ENCODE peak calls at places on chromosomes 11 and 22, in six cellular contexts. One of them, this sample, is unnamed.

GRCh38 chr22:38271927-38272372 is 860 bp downstream of the TMEM184B start:
- DNase-seq in fibroblast of villous mesenchyme: no peak
- DNase-seq in heart right ventricle: no peak
- DNase-seq in CD8-positive, alpha-beta T cell: no peak
- DNase-seq in bronchial epithelial cell: peak; percentile 49
- DNase-seq in lower leg skin: peak; percentile 49
- DNase-seq in this sample: no peak

GRCh38 chr11:69430566-69430965 is 50.9 kb upstream of the LINC01488 start:
- DNase-seq in fibroblast of villous mesenchyme: no peak
- DNase-seq in CD8-positive, alpha-beta T cell: no peak
- DNase-seq in heart right ventricle: no peak
- DNase-seq in bronchial epithelial cell: no peak
- DNase-seq in lower leg skin: no peak
- DNase-seq in this sample: no peak

GRCh38 chr11:62923634-62924411 is 2.7 kb upstream of the CHRM1 start:
- DNase-seq in heart right ventricle: no peak
- DNase-seq in bronchial epithelial cell: no peak
- DNase-seq in CD8-positive, alpha-beta T cell: peak; percentile 19
- DNase-seq in fibroblast of villous mesenchyme: no peak
- DNase-seq in lower leg skin: no peak
- DNase-seq in this sample: no peak

GRCh38 chr22:39176673-39177455 is 24.4 kb upstream of the CBX7 start:
- DNase-seq in CD8-positive, alpha-beta T cell: no peak
- DNase-seq in bronchial epithelial cell: no peak
- DNase-seq in fibroblast of villous mesenchyme: no peak
- DNase-seq in lower leg skin: no peak
- DNase-seq in heart right ventricle: no peak
- DNase-seq in this sample: no peak

GRCh38 chr11:16609769-16610168 is 128.7 kb upstream of the C11orf58 start:
- DNase-seq in bronchial epithelial cell: no peak
- DNase-seq in fibroblast of villous mesenchyme: no peak
- DNase-seq in heart right ventricle: no peak
- DNase-seq in CD8-positive, alpha-beta T cell: no peak
- DNase-seq in lower leg skin: no peak
- DNase-seq in this sample: no peak

GRCh38 chr11:620201-620600 is 4.5 kb upstream of the IRF7 start:
- DNase-seq in CD8-positive, alpha-beta T cell: no peak
- DNase-seq in bronchial epithelial cell: no peak
- DNase-seq in fibroblast of villous mesenchyme: no peak
- DNase-seq in heart right ventricle: no peak
- DNase-seq in lower leg skin: no peak
- DNase-seq in this sample: no peak

GRCh38 chr11:124739479-124740276 is at the start of gene NRGN:
- DNase-seq in fibroblast of villous mesenchyme: peak; percentile 83
- DNase-seq in heart right ventricle: peak; percentile 93
- DNase-seq in lower leg skin: peak; percentile 88
- DNase-seq in CD8-positive, alpha-beta T cell: peak; percentile 85
- DNase-seq in bronchial epithelial cell: peak; percentile 74
- DNase-seq in this sample: peak; percentile 92

GRCh38 chr11:11983427-11983826 is 25.0 kb downstream of the DKK3 start:
- DNase-seq in fibroblast of villous mesenchyme: no peak
- DNase-seq in lower leg skin: no peak
- DNase-seq in CD8-positive, alpha-beta T cell: no peak
- DNase-seq in heart right ventricle: no peak
- DNase-seq in bronchial epithelial cell: no peak
- DNase-seq in this sample: no peak

GRCh38 chr11:30326114-30326783 is 3.3 kb downstream of the ARL14EP start:
- DNase-seq in fibroblast of villous mesenchyme: no peak
- DNase-seq in bronchial epithelial cell: peak; percentile 42
- DNase-seq in CD8-positive, alpha-beta T cell: no peak
- DNase-seq in lower leg skin: no peak
- DNase-seq in heart right ventricle: no peak
- DNase-seq in this sample: no peak

GRCh38 chr11:103016031-103016430 is 60.5 kb upstream of the MMP13 start:
- DNase-seq in bronchial epithelial cell: no peak
- DNase-seq in fibroblast of villous mesenchyme: no peak
- DNase-seq in CD8-positive, alpha-beta T cell: no peak
- DNase-seq in heart right ventricle: no peak
- DNase-seq in lower leg skin: no peak
- DNase-seq in this sample: no peak

GRCh38 chr11:61347916-61348461 is 13.7 kb downstream of the CYB561A3 start:
- DNase-seq in bronchial epithelial cell: no peak
- DNase-seq in fibroblast of villous mesenchyme: peak; percentile 81
- DNase-seq in heart right ventricle: no peak
- DNase-seq in lower leg skin: no peak
- DNase-seq in CD8-positive, alpha-beta T cell: no peak
- DNase-seq in this sample: no peak

GRCh38 chr11:8196749-8197148 is 27.9 kb upstream of the RIC3 start:
- DNase-seq in CD8-positive, alpha-beta T cell: no peak
- DNase-seq in lower leg skin: no peak
- DNase-seq in fibroblast of villous mesenchyme: no peak
- DNase-seq in heart right ventricle: no peak
- DNase-seq in bronchial epithelial cell: no peak
- DNase-seq in this sample: no peak

GRCh38 chr11:8203980-8204379 is 35.2 kb upstream of the RIC3 start:
- DNase-seq in heart right ventricle: no peak
- DNase-seq in fibroblast of villous mesenchyme: no peak
- DNase-seq in CD8-positive, alpha-beta T cell: no peak
- DNase-seq in bronchial epithelial cell: no peak
- DNase-seq in lower leg skin: no peak
- DNase-seq in this sample: no peak

GRCh38 chr11:8201524-8202365 is 32.9 kb upstream of the RIC3 start:
- DNase-seq in fibroblast of villous mesenchyme: no peak
- DNase-seq in CD8-positive, alpha-beta T cell: no peak
- DNase-seq in lower leg skin: no peak
- DNase-seq in bronchial epithelial cell: no peak
- DNase-seq in heart right ventricle: no peak
- DNase-seq in this sample: no peak

GRCh38 chr11:8202428-8203160 is 33.8 kb upstream of the RIC3 start:
- DNase-seq in lower leg skin: no peak
- DNase-seq in bronchial epithelial cell: no peak
- DNase-seq in fibroblast of villous mesenchyme: no peak
- DNase-seq in CD8-positive, alpha-beta T cell: no peak
- DNase-seq in heart right ventricle: no peak
- DNase-seq in this sample: no peak

GRCh38 chr11:8199676-8200075 is 30.9 kb upstream of the RIC3 start:
- DNase-seq in lower leg skin: no peak
- DNase-seq in bronchial epithelial cell: no peak
- DNase-seq in CD8-positive, alpha-beta T cell: no peak
- DNase-seq in heart right ventricle: no peak
- DNase-seq in fibroblast of villous mesenchyme: no peak
- DNase-seq in this sample: no peak
- TF ChIP-seq CTCF in lower leg skin: no peak
- TF ChIP-seq CTCF in bronchial epithelial cell: no peak
- TF ChIP-seq CTCF in CD8-positive, alpha-beta T cell: no peak
- TF ChIP-seq CTCF in heart right ventricle: no peak
- TF ChIP-seq CTCF in fibroblast of villous mesenchyme: no peak
- TF ChIP-seq CTCF in this sample: no peak

GRCh38 chr22:23533328-23533762 is 46.7 kb downstream of the IGLL1 start:
- DNase-seq in bronchial epithelial cell: peak; percentile 5
- DNase-seq in heart right ventricle: no peak
- DNase-seq in CD8-positive, alpha-beta T cell: no peak
- DNase-seq in fibroblast of villous mesenchyme: peak; percentile 21
- DNase-seq in lower leg skin: no peak
- DNase-seq in this sample: peak; percentile 70
- TF ChIP-seq CTCF in bronchial epithelial cell: peak; percentile 52
- TF ChIP-seq CTCF in heart right ventricle: peak; percentile 21
- TF ChIP-seq CTCF in CD8-positive, alpha-beta T cell: no peak
- TF ChIP-seq CTCF in fibroblast of villous mesenchyme: peak; percentile 51
- TF ChIP-seq CTCF in lower leg skin: no peak
- TF ChIP-seq CTCF in this sample: peak; percentile 70

GRCh38 chr22:36331912-36332622 is 55.7 kb downstream of the MYH9 start:
- DNase-seq in heart right ventricle: peak; percentile 76
- DNase-seq in fibroblast of villous mesenchyme: no peak
- DNase-seq in CD8-positive, alpha-beta T cell: peak; percentile 61
- DNase-seq in bronchial epithelial cell: no peak
- DNase-seq in lower leg skin: peak; percentile 85
- DNase-seq in this sample: no peak
- TF ChIP-seq CTCF in heart right ventricle: no peak
- TF ChIP-seq CTCF in fibroblast of villous mesenchyme: no peak
- TF ChIP-seq CTCF in CD8-positive, alpha-beta T cell: no peak
- TF ChIP-seq CTCF in bronchial epithelial cell: no peak
- TF ChIP-seq CTCF in lower leg skin: no peak
- TF ChIP-seq CTCF in this sample: no peak

GRCh38 chr11:41612415-41612814 is 153.0 kb upstream of the LRRC4C start:
- DNase-seq in fibroblast of villous mesenchyme: no peak
- DNase-seq in heart right ventricle: no peak
- DNase-seq in CD8-positive, alpha-beta T cell: no peak
- DNase-seq in lower leg skin: no peak
- DNase-seq in bronchial epithelial cell: peak; percentile 0
- DNase-seq in this sample: no peak
- TF ChIP-seq CTCF in fibroblast of villous mesenchyme: no peak
- TF ChIP-seq CTCF in heart right ventricle: no peak
- TF ChIP-seq CTCF in CD8-positive, alpha-beta T cell: no peak
- TF ChIP-seq CTCF in lower leg skin: no peak
- TF ChIP-seq CTCF in bronchial epithelial cell: no peak
- TF ChIP-seq CTCF in this sample: no peak

GRCh38 chr11:18802381-18803257 is 11.0 kb upstream of the PTPN5 start:
- DNase-seq in fibroblast of villous mesenchyme: peak; percentile 71
- DNase-seq in lower leg skin: peak; percentile 53
- DNase-seq in bronchial epithelial cell: peak; percentile 71
- DNase-seq in heart right ventricle: peak; percentile 49
- DNase-seq in CD8-positive, alpha-beta T cell: peak; percentile 30
- DNase-seq in this sample: peak; percentile 57
- TF ChIP-seq CTCF in fibroblast of villous mesenchyme: peak; percentile 55
- TF ChIP-seq CTCF in lower leg skin: no peak
- TF ChIP-seq CTCF in bronchial epithelial cell: peak; percentile 63
- TF ChIP-seq CTCF in heart right ventricle: peak; percentile 59
- TF ChIP-seq CTCF in CD8-positive, alpha-beta T cell: peak; percentile 60
- TF ChIP-seq CTCF in this sample: peak; percentile 58

DNA sequence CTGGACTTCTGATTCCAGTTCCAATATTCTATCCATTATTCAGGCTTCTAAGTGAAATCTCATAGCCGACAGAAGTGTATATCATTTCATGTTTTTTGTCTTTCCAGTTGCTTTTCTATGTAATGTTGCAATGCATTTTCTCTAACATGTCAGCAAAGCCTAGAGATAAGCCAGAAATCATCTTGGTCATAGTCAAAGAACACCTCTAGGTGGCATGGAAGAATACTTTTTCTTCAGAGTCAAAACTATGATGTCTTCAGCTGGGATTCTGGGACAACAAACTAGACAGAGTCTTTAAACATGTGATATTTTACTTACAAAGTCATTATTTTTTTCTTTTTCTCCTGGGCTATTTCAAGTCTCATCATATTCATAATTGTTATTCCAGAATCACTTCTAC is 4.4 kb downstream of the GAS2 start:
- DNase-seq in fibroblast of villous mesenchyme: no peak
- DNase-seq in lower leg skin: no peak
- DNase-seq in CD8-positive, alpha-beta T cell: no peak
- DNase-seq in bronchial epithelial cell: peak; percentile 55
- DNase-seq in heart right ventricle: no peak
- DNase-seq in this sample: no peak
- TF ChIP-seq CTCF in fibroblast of villous mesenchyme: no peak
- TF ChIP-seq CTCF in lower leg skin: no peak
- TF ChIP-seq CTCF in CD8-positive, alpha-beta T cell: no peak
- TF ChIP-seq CTCF in bronchial epithelial cell: peak; percentile 33
- TF ChIP-seq CTCF in heart right ventricle: peak; percentile 36
- TF ChIP-seq CTCF in this sample: peak; percentile 28

This sample was measured in mesothelial cell of epicardium.